ENCODE peak calls at places on chromosomes 16 and 17, in six cellular contexts. One of them, this sample, is unnamed.

GRCh38 chr16:71637398-71637797 is 11.4 kb downstream of the MARVELD3 start:
- DNase-seq in BE2C: no peak
- DNase-seq in GM23338: peak
- DNase-seq in tibial nerve: no peak
- DNase-seq in thoracic aorta: no peak
- DNase-seq in heart right ventricle: no peak
- DNase-seq in this sample: no peak

GRCh38 chr17:41338961-41339485 is 11.6 kb downstream of the KRT33A start:
- DNase-seq in BE2C: no peak
- DNase-seq in GM23338: no peak
- DNase-seq in tibial nerve: no peak
- DNase-seq in thoracic aorta: no peak
- DNase-seq in heart right ventricle: no peak
- DNase-seq in this sample: no peak

GRCh38 chr17:81404557-81405165 is 9.4 kb downstream of the BAHCC1 start:
- DNase-seq in BE2C: no peak
- DNase-seq in GM23338: no peak
- DNase-seq in tibial nerve: no peak
- DNase-seq in thoracic aorta: no peak
- DNase-seq in heart right ventricle: no peak
- DNase-seq in this sample: no peak

GRCh38 chr17:68172461-68172954 is 75.3 kb upstream of the AMZ2 start:
- DNase-seq in BE2C: peak
- DNase-seq in GM23338: peak
- DNase-seq in tibial nerve: peak
- DNase-seq in thoracic aorta: peak
- DNase-seq in heart right ventricle: peak
- DNase-seq in this sample: peak

GRCh38 chr16:86337581-86338402 is 172.5 kb upstream of the FOXF1 start:
- DNase-seq in BE2C: no peak
- DNase-seq in GM23338: no peak
- DNase-seq in tibial nerve: no peak
- DNase-seq in thoracic aorta: no peak
- DNase-seq in heart right ventricle: no peak
- DNase-seq in this sample: no peak

GRCh38 chr17:82489117-82489516 is 30.4 kb upstream of the FOXK2 start:
- DNase-seq in BE2C: no peak
- DNase-seq in GM23338: no peak
- DNase-seq in tibial nerve: peak
- DNase-seq in thoracic aorta: peak
- DNase-seq in heart right ventricle: peak
- DNase-seq in this sample: no peak

GRCh38 chr17:19867094-19867653 is 562 bp downstream of the ULK2 start:
- DNase-seq in BE2C: peak
- DNase-seq in GM23338: peak
- DNase-seq in tibial nerve: peak
- DNase-seq in thoracic aorta: no peak
- DNase-seq in heart right ventricle: peak
- DNase-seq in this sample: peak

GRCh38 chr17:38898291-38898679 is 27.1 kb upstream of the LASP1NB start:
- DNase-seq in BE2C: no peak
- DNase-seq in GM23338: no peak
- DNase-seq in tibial nerve: no peak
- DNase-seq in thoracic aorta: no peak
- DNase-seq in heart right ventricle: no peak
- DNase-seq in this sample: no peak

GRCh38 chr16:13573903-13574302 is 346.1 kb upstream of the ERCC4 start:
- DNase-seq in BE2C: no peak
- DNase-seq in GM23338: no peak
- DNase-seq in tibial nerve: no peak
- DNase-seq in thoracic aorta: no peak
- DNase-seq in heart right ventricle: no peak
- DNase-seq in this sample: no peak

GRCh38 chr16:14527411-14528044 is 102.5 kb downstream of the PARN start:
- DNase-seq in BE2C: no peak
- DNase-seq in GM23338: no peak
- DNase-seq in tibial nerve: peak
- DNase-seq in thoracic aorta: no peak
- DNase-seq in heart right ventricle: no peak
- DNase-seq in this sample: no peak

GRCh38 chr16:14024300-14024699 is 46.8 kb upstream of the MRTFB start:
- DNase-seq in BE2C: no peak
- DNase-seq in GM23338: no peak
- DNase-seq in tibial nerve: no peak
- DNase-seq in thoracic aorta: no peak
- DNase-seq in heart right ventricle: no peak
- DNase-seq in this sample: no peak

GRCh38 chr17:34236341-34236892 is 18.7 kb upstream of the CCL2 start:
- DNase-seq in BE2C: no peak
- DNase-seq in GM23338: no peak
- DNase-seq in tibial nerve: no peak
- DNase-seq in thoracic aorta: no peak
- DNase-seq in heart right ventricle: no peak
- DNase-seq in this sample: no peak

GRCh38 chr16:8798174-8798527 is 512 bp downstream of the PMM2 start:
- DNase-seq in BE2C: no peak
- DNase-seq in GM23338: no peak
- DNase-seq in tibial nerve: no peak
- DNase-seq in thoracic aorta: no peak
- DNase-seq in heart right ventricle: no peak
- DNase-seq in this sample: no peak

GRCh38 chr17:29592850-29593545 is at the start of gene ANKRD13B:
- DNase-seq in BE2C: peak
- DNase-seq in GM23338: peak
- DNase-seq in tibial nerve: no peak
- DNase-seq in thoracic aorta: no peak
- DNase-seq in heart right ventricle: peak
- DNase-seq in this sample: no peak

GRCh38 chr17:80805032-80805751 is 186.4 kb upstream of the CHMP6 start:
- DNase-seq in BE2C: no peak
- DNase-seq in GM23338: no peak
- DNase-seq in tibial nerve: no peak
- DNase-seq in thoracic aorta: no peak
- DNase-seq in heart right ventricle: no peak
- DNase-seq in this sample: no peak

GRCh38 chr17:53127331-53127730 is 695.4 kb upstream of the KIF2B start:
- DNase-seq in BE2C: no peak
- DNase-seq in GM23338: no peak
- DNase-seq in tibial nerve: no peak
- DNase-seq in thoracic aorta: no peak
- DNase-seq in heart right ventricle: no peak
- DNase-seq in this sample: no peak

GRCh38 chr16:50627419-50627818 is 53.7 kb downstream of the SNX20 start:
- DNase-seq in BE2C: peak
- DNase-seq in GM23338: peak
- DNase-seq in tibial nerve: peak
- DNase-seq in thoracic aorta: peak
- DNase-seq in heart right ventricle: peak
- DNase-seq in this sample: no peak

GRCh38 chr16:2816751-2817495 is at the start of gene PRSS21:
- DNase-seq in BE2C: no peak
- DNase-seq in GM23338: peak
- DNase-seq in tibial nerve: no peak
- DNase-seq in thoracic aorta: no peak
- DNase-seq in heart right ventricle: no peak
- DNase-seq in this sample: no peak
- TF ChIP-seq CTCF in BE2C: no peak
- TF ChIP-seq CTCF in GM23338: peak
- TF ChIP-seq CTCF in tibial nerve: no peak
- TF ChIP-seq CTCF in thoracic aorta: no peak
- TF ChIP-seq CTCF in heart right ventricle: no peak
- TF ChIP-seq CTCF in this sample: no peak

DNA sequence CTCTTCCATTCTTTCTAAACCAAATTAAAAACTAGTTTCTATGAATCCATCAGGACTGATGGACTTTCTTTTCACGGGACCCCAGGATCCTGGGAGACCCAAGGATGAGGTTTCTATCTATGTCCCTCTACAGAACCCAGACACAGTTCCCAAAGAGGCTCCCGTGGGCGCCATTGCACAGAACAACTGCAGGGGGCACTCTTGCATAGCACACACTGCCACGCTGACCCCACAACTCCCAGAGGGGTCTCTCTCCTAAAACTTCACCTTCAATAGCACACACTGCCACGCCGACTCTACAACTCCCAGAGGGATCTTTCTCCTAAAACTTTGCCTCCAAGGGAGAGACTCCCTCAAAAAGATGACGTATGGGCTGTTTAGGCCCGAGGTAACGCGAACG is 9.0 kb downstream of the ABR start:
- DNase-seq in BE2C: no peak
- DNase-seq in GM23338: peak
- DNase-seq in tibial nerve: no peak
- DNase-seq in thoracic aorta: no peak
- DNase-seq in heart right ventricle: no peak
- DNase-seq in this sample: no peak
- TF ChIP-seq CTCF in BE2C: peak
- TF ChIP-seq CTCF in GM23338: peak
- TF ChIP-seq CTCF in tibial nerve: no peak
- TF ChIP-seq CTCF in thoracic aorta: no peak
- TF ChIP-seq CTCF in heart right ventricle: no peak
- TF ChIP-seq CTCF in this sample: peak

GRCh38 chr16:5025171-5025632 is 8.5 kb downstream of the NAGPA start:
- DNase-seq in BE2C: peak
- DNase-seq in GM23338: peak
- DNase-seq in tibial nerve: peak
- DNase-seq in thoracic aorta: no peak
- DNase-seq in heart right ventricle: peak
- DNase-seq in this sample: no peak

GRCh38 chr16:5026664-5027063 is 7.1 kb downstream of the NAGPA start:
- DNase-seq in BE2C: no peak
- DNase-seq in GM23338: no peak
- DNase-seq in tibial nerve: no peak
- DNase-seq in thoracic aorta: no peak
- DNase-seq in heart right ventricle: no peak
- DNase-seq in this sample: no peak

GRCh38 chr16:5027086-5027485 is 6.6 kb downstream of the NAGPA start:
- DNase-seq in BE2C: no peak
- DNase-seq in GM23338: no peak
- DNase-seq in tibial nerve: no peak
- DNase-seq in thoracic aorta: no peak
- DNase-seq in heart right ventricle: no peak
- DNase-seq in this sample: no peak

GRCh38 chr16:5022521-5022920 is 11.2 kb downstream of the NAGPA start:
- DNase-seq in BE2C: no peak
- DNase-seq in GM23338: no peak
- DNase-seq in tibial nerve: no peak
- DNase-seq in thoracic aorta: no peak
- DNase-seq in heart right ventricle: no peak
- DNase-seq in this sample: no peak

DNA sequence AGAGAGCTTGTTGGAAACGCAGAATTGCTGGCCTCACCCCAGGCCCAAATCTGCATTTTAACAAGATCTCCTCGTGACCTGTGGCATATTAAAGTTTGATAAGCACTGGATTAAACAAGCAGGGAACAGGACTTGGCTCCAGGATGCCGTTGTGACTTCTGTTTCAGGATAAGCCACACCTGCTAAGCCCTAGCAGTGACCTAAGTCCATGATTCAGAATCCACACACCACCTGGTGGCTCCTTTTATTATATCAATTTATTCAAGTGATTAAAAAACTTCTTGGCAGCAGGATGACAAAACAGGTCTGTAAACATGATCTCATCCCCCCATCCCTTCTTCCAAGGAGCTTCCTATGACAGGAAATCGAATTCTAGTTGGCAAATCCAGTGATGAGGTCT is 9.1 kb downstream of the NAGPA start:
- DNase-seq in BE2C: no peak
- DNase-seq in GM23338: peak
- DNase-seq in tibial nerve: no peak
- DNase-seq in thoracic aorta: no peak
- DNase-seq in heart right ventricle: no peak
- DNase-seq in this sample: no peak
- TF ChIP-seq CTCF in BE2C: peak
- TF ChIP-seq CTCF in GM23338: peak
- TF ChIP-seq CTCF in tibial nerve: no peak
- TF ChIP-seq CTCF in thoracic aorta: no peak
- TF ChIP-seq CTCF in heart right ventricle: no peak
- TF ChIP-seq CTCF in this sample: no peak

GRCh38 chr16:745739-746138 is 4.9 kb upstream of the CIAO3 start:
- DNase-seq in BE2C: peak
- DNase-seq in GM23338: peak
- DNase-seq in tibial nerve: no peak
- DNase-seq in thoracic aorta: no peak
- DNase-seq in heart right ventricle: no peak
- DNase-seq in this sample: no peak
- TF ChIP-seq CTCF in BE2C: peak
- TF ChIP-seq CTCF in GM23338: peak
- TF ChIP-seq CTCF in tibial nerve: no peak
- TF ChIP-seq CTCF in thoracic aorta: no peak
- TF ChIP-seq CTCF in heart right ventricle: peak
- TF ChIP-seq CTCF in this sample: peak

GRCh38 chr16:70270176-70270575 is 18.4 kb upstream of the EXOSC6 start:
- DNase-seq in BE2C: no peak
- DNase-seq in GM23338: no peak
- DNase-seq in tibial nerve: no peak
- DNase-seq in thoracic aorta: no peak
- DNase-seq in heart right ventricle: no peak
- DNase-seq in this sample: no peak

GRCh38 chr16:70271696-70272095 is 17.6 kb downstream of the AARS1 start:
- DNase-seq in BE2C: no peak
- DNase-seq in GM23338: no peak
- DNase-seq in tibial nerve: no peak
- DNase-seq in thoracic aorta: no peak
- DNase-seq in heart right ventricle: no peak
- DNase-seq in this sample: no peak

GRCh38 chr16:70269471-70269870 is 17.7 kb upstream of the EXOSC6 start:
- DNase-seq in BE2C: no peak
- DNase-seq in GM23338: no peak
- DNase-seq in tibial nerve: no peak
- DNase-seq in thoracic aorta: no peak
- DNase-seq in heart right ventricle: no peak
- DNase-seq in this sample: no peak

DNA sequence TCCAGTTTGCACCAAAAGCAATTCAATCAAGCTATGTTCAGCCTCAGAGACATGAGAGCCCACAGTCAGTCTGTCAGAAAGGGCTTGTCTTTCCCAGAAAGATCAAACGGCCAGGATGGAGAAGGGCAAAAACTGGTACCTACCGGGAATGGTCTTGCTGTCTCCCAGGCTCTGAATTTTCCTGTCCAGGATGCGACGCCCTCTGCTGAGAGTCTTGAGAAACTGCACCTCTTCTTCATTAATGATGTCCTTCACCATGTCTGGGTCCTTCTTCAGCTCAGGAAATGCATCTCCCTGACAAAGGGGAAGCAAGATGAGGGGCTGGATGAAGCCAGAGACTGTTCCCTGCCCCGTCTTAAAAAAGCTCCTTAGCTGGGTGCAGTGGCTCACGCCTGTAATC is 15.8 kb upstream of the EXOSC6 start:
- DNase-seq in BE2C: peak
- DNase-seq in GM23338: peak
- DNase-seq in tibial nerve: no peak
- DNase-seq in thoracic aorta: no peak
- DNase-seq in heart right ventricle: no peak
- DNase-seq in this sample: no peak
- TF ChIP-seq CTCF in BE2C: peak
- TF ChIP-seq CTCF in GM23338: peak
- TF ChIP-seq CTCF in tibial nerve: peak
- TF ChIP-seq CTCF in thoracic aorta: peak
- TF ChIP-seq CTCF in heart right ventricle: peak
- TF ChIP-seq CTCF in this sample: peak